ENCODE peak calls at places on chromosomes 6 and 20, in eight cellular contexts. O is ACHN, R is NCI-H1436, H is GDM1, J is substantia nigra, C is skeletal muscle cell, Y is neuronal stem cell, W is T-helper 2 cell. M is an unnamed sample.

GRCh38 chr6:169654590-169655391 is 47.0 kb downstream of the WDR27 start:
- DNase-seq in W (peak), J (no peak), H (peak), Y (no peak), C (no peak), O (no peak), R (peak), M (peak)

GRCh38 chr20:50003253-50003656 is 20.5 kb downstream of the SNAI1 start:
- DNase-seq in J (no peak), W (no peak), H (peak), Y (no peak), R (no peak), O (no peak), C (peak), M (no peak)

GRCh38 chr6:81265106-81265505 is 487.4 kb downstream of the TENT5A start:
- DNase-seq in J (no peak), C (no peak), R (no peak), Y (no peak), O (peak), W (no peak), H (no peak), M (no peak)

GRCh38 chr6:127436578-127437110 is 22.5 kb downstream of the KIAA0408 start:
- DNase-seq in O (no peak), J (no peak), R (no peak), H (no peak), C (no peak), W (no peak), Y (no peak), M (no peak)

GRCh38 chr6:136593748-136594490 is 43.7 kb upstream of the MAP7 start:
- DNase-seq in J (no peak), Y (no peak), W (peak), C (peak), H (peak), R (no peak), O (peak), M (peak)

GRCh38 chr6:133923938-133924593 is 29.0 kb upstream of the TBPL1 start:
- DNase-seq in C (peak), H (peak), Y (peak), W (peak), R (peak), J (no peak), O (peak), M (peak)

GRCh38 chr6:15443119-15443518 is 197.2 kb downstream of the JARID2 start:
- DNase-seq in J (no peak), Y (no peak), R (no peak), H (no peak), C (peak), W (no peak), O (peak), M (no peak)

GRCh38 chr6:12119085-12119588 is 107.0 kb downstream of the HIVEP1 start:
- DNase-seq in J (no peak), W (peak), O (peak), Y (no peak), R (no peak), H (no peak), C (no peak), M (peak)

GRCh38 chr6:124970243-124970642 is 8.0 kb downstream of the RNF217 start:
- DNase-seq in Y (no peak), W (no peak), C (no peak), R (no peak), O (no peak), H (no peak), J (no peak), M (no peak)

GRCh38 chr20:50108571-50109235 is 4.2 kb downstream of the UBE2V1 start:
- DNase-seq in R (no peak), W (no peak), C (no peak), J (no peak), Y (no peak), O (no peak), H (no peak), M (no peak)

GRCh38 chr6:36241728-36242127 is 28.1 kb upstream of the PNPLA1 start:
- DNase-seq in H (peak), W (no peak), O (no peak), J (no peak), Y (no peak), C (peak), R (no peak), M (no peak)

GRCh38 chr6:165714907-165715306 is 51.9 kb upstream of the PDE10A start:
- DNase-seq in R (no peak), W (no peak), J (no peak), Y (no peak), C (no peak), O (no peak), H (no peak), M (no peak)

GRCh38 chr6:126182650-126183311 is 157.1 kb upstream of the CENPW start:
- DNase-seq in Y (no peak), R (no peak), C (peak), O (no peak), H (no peak), W (no peak), J (no peak), M (no peak)

GRCh38 chr6:113558966-113559365 is 298.2 kb upstream of the MARCKS start:
- DNase-seq in O (peak), C (no peak), W (no peak), Y (no peak), R (no peak), H (no peak), J (no peak), M (no peak)

GRCh38 chr20:58888521-58889333 is 36.2 kb downstream of the GNAS start:
- DNase-seq in H (peak), J (no peak), R (peak), C (no peak), W (peak), Y (peak), O (no peak), M (peak)

GRCh38 chr6:960356-960755 is 267.4 kb upstream of the EXOC2 start:
- DNase-seq in R (no peak), O (no peak), W (no peak), H (no peak), Y (peak), J (no peak), C (no peak), M (no peak)

GRCh38 chr6:15244605-15245360 is 1.1 kb upstream of the JARID2 start:
- DNase-seq in C (no peak), R (peak), J (peak), O (peak), Y (no peak), H (peak), W (peak), M (no peak)

M was measured in activated T-helper 1 cell treated with anti-CD3 and anti-CD28 coated beads, Interleukin-12 subunit alpha, Interleukin-12 subunit beta, Interleukin-2, Interleukin-4 antibody, amounts not matched to agents 30 ng/mL and 10 ng/mL and 1 ng/mL, durations not matched to agents 14 hours and 24 hours and 36 hours.